ENCODE peak calls at places on chromosomes 13 and 19, in ten cellular contexts. W, P, O, S, M, T, X, B, K and F are unnamed samples.

GRCh38 chr19:17405250-17406038 is at the start of gene BST2:
- DNase-seq in W (peak; percentile 53), P (peak; percentile 69), O (peak; percentile 65), S (peak; percentile 71), M (peak; percentile 73), T (peak; percentile 31), X (no peak), B (no peak), K (peak; percentile 51), F (no peak)

GRCh38 chr13:73194310-73194709 is 135.5 kb downstream of the KLF5 start:
- DNase-seq in W (no peak), P (no peak), O (no peak), S (no peak), M (no peak), T (no peak), X (no peak), B (no peak), K (peak; percentile 46), F (no peak)

GRCh38 chr19:49795615-49796014 is 17.5 kb downstream of the FUZ start:
- DNase-seq in W (no peak), P (no peak), O (no peak), S (no peak), M (no peak), T (no peak), X (no peak), B (no peak), K (no peak), F (no peak)

GRCh38 chr19:982567-983170 is 1.5 kb upstream of the WDR18 start:
- DNase-seq in W (peak; percentile 89), P (peak; percentile 79), O (peak; percentile 78), S (peak; percentile 84), M (peak; percentile 88), T (peak; percentile 80), X (no peak), B (peak; percentile 78), K (peak; percentile 82), F (no peak)

GRCh38 chr13:101711307-101712025 is 259.0 kb downstream of the ITGBL1 start:
- DNase-seq in W (no peak), P (peak; percentile 25), O (no peak), S (no peak), M (no peak), T (no peak), X (no peak), B (no peak), K (no peak), F (no peak)

GRCh38 chr13:109010912-109011311 is 381.5 kb downstream of the MYO16 start:
- DNase-seq in W (peak; percentile 15), P (no peak), O (no peak), S (peak; percentile 22), M (no peak), T (no peak), X (no peak), B (peak; percentile 44), K (no peak), F (no peak)

GRCh38 chr19:44113784-44114390 is 688 bp downstream of the ZNF225 start:
- DNase-seq in W (peak; percentile 20), P (no peak), O (no peak), S (no peak), M (no peak), T (peak; percentile 40), X (peak; percentile 21), B (peak; percentile 19), K (peak; percentile 11), F (no peak)

GRCh38 chr19:45056831-45057230 is 18.0 kb downstream of the CLASRP start:
- DNase-seq in W (no peak), P (no peak), O (no peak), S (no peak), M (no peak), T (no peak), X (no peak), B (no peak), K (no peak), F (no peak)

GRCh38 chr19:42555317-42555716 is 27.0 kb upstream of the CEACAM1 start:
- DNase-seq in W (peak; percentile 43), P (peak; percentile 38), O (no peak), S (no peak), M (no peak), T (no peak), X (no peak), B (no peak), K (no peak), F (no peak)

GRCh38 chr19:14473073-14473790 is 1.9 kb downstream of the PTGER1 start:
- DNase-seq in W (no peak), P (no peak), O (no peak), S (no peak), M (no peak), T (no peak), X (no peak), B (no peak), K (no peak), F (no peak)

GRCh38 chr19:8610041-8610927 is at the start of gene ADAMTS10:
- DNase-seq in W (peak; percentile 74), P (peak; percentile 64), O (peak; percentile 60), S (peak; percentile 69), M (peak; percentile 75), T (peak; percentile 62), X (no peak), B (peak; percentile 53), K (peak; percentile 18), F (no peak)

GRCh38 chr13:90752070-90752469 is 595.4 kb upstream of the MIR17HG start:
- DNase-seq in W (no peak), P (no peak), O (no peak), S (no peak), M (no peak), T (no peak), X (no peak), B (no peak), K (no peak), F (no peak)

GRCh38 chr13:91228940-91229339 is 118.5 kb upstream of the MIR17HG start:
- DNase-seq in W (no peak), P (no peak), O (no peak), S (no peak), M (no peak), T (no peak), X (no peak), B (no peak), K (no peak), F (no peak)

GRCh38 chr13:76884167-76884566 is 2.0 kb downstream of the KCTD12 start:
- DNase-seq in W (peak; percentile 49), P (peak; percentile 50), O (no peak), S (peak; percentile 73), M (no peak), T (peak; percentile 68), X (no peak), B (no peak), K (peak; percentile 17), F (no peak)

GRCh38 chr19:4186087-4186993 is 3.9 kb downstream of the ANKRD24 start:
- DNase-seq in W (peak; percentile 90), P (peak; percentile 66), O (peak; percentile 68), S (peak; percentile 84), M (peak; percentile 87), T (peak; percentile 70), X (peak; percentile 35), B (peak; percentile 50), K (peak; percentile 91), F (peak; percentile 39)

DNA sequence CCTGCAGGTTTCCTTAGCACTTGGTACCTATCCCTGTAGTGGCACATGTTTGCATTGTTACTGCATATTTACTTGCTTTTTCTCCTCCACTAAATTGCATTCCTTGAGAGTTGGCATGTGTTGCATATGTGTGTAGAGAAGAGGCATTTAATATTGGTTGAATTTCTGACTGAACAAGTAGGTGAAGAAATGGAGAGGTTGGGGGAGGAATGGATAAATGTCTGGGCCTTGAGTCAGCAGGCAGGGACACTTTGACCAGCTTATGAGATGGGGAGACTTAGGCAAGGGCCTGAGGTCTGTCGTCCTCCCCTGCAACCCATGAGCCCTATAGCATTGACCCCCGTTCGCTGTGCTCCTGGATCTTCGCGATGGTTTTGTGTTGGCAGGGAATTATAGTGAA is 2.0 kb upstream of the GPR18 start:
- DNase-seq in W (no peak), P (no peak), O (no peak), S (no peak), M (no peak), T (peak; percentile 26), X (no peak), B (no peak), K (no peak), F (no peak)
- H3K4me3 ChIP-seq in W (no peak overlapping the region), P (no peak overlapping the region), O (no peak overlapping the region), S (no peak overlapping the region), M (no peak overlapping the region), T (no peak overlapping the region), X (no peak overlapping the region), B (no peak overlapping the region), K (no peak overlapping the region), F (no peak overlapping the region)

GRCh38 chr13:42083138-42083770 is 34.8 kb downstream of the DGKH start:
- DNase-seq in W (no peak), P (no peak), O (no peak), S (no peak), M (no peak), T (no peak), X (no peak), B (no peak), K (no peak), F (no peak)

GRCh38 chr13:42084722-42085121 is 36.3 kb downstream of the DGKH start:
- DNase-seq in W (no peak), P (no peak), O (no peak), S (no peak), M (no peak), T (no peak), X (no peak), B (no peak), K (no peak), F (no peak)

GRCh38 chr13:42086582-42086981 is 38.1 kb downstream of the DGKH start:
- DNase-seq in W (no peak), P (no peak), O (no peak), S (no peak), M (no peak), T (no peak), X (no peak), B (no peak), K (no peak), F (no peak)
- H3K4me3 ChIP-seq in W (no peak overlapping the region), P (no peak overlapping the region), O (no peak overlapping the region), S (no peak overlapping the region), M (no peak overlapping the region), T (no peak overlapping the region), X (no peak overlapping the region), B (no peak overlapping the region), K (no peak overlapping the region), F (no peak overlapping the region)

DNA sequence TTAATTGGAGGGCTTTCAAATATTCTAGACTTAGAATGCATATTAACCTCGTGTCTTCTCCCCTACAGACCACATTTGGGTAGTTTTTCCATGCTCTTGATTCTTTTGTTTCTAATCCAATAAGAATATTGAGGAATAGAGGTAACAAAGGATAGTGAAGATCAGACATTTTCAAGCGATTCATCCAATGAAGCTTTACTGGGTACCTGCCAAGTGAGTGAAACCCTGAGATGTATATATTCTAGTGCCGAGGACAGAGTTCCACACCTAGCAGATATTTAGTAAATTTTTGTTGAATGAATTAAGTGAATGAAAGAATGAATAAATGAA is 471 bp upstream of the RFC3 start:
- DNase-seq in W (no peak), P (no peak), O (no peak), S (no peak), M (no peak), T (no peak), X (no peak), B (no peak), K (no peak), F (no peak)
- H3K4me3 ChIP-seq in W (peak overlapping the region; percentile 84), P (peak overlapping the region; percentile 72), O (peak overlapping the region; percentile 53), S (peak overlapping the region; percentile 94), M (peak overlapping the region; percentile 95), T (peak overlapping the region; percentile 90), X (peak overlapping the region; percentile 85), B (peak overlapping the region; percentile 68), K (peak overlapping the region; percentile 80), F (peak overlapping the region; percentile 81)

GRCh38 chr19:34182125-34182524 is 9.8 kb downstream of the LSM14A start:
- DNase-seq in W (no peak), P (no peak), O (no peak), S (no peak), M (no peak), T (no peak), X (no peak), B (no peak), K (no peak), F (no peak)
- H3K4me3 ChIP-seq in W (no peak overlapping the region), P (no peak overlapping the region), O (no peak overlapping the region), S (no peak overlapping the region), M (no peak overlapping the region), T (no peak overlapping the region), X (no peak overlapping the region), B (no peak overlapping the region), K (no peak overlapping the region), F (no peak overlapping the region)